ENCODE peak calls at places on chromosomes 3 and 15, in four cellular contexts. A is ovary, C is stomach, K is uterus. F is an unnamed sample.

GRCh38 chr15:83793069-83793468 is 139.1 kb downstream of the ADAMTSL3 start:
- DNase-seq in A (no peak), C (no peak), K (no peak), F (no peak)

GRCh38 chr3:4897765-4898453 is 81.3 kb upstream of the BHLHE40 start:
- DNase-seq in A (no peak), C (no peak), K (no peak), F (no peak)

GRCh38 chr3:120151796-120152195 is 57.5 kb upstream of the GSK3B start:
- DNase-seq in A (no peak), C (no peak), K (no peak), F (no peak)

GRCh38 chr3:183819831-183820230 is 5.5 kb downstream of the MAP6D1 start:
- DNase-seq in A (no peak), C (no peak), K (no peak), F (no peak)

GRCh38 chr3:156417733-156418132 is 137.2 kb downstream of the SSR3 start:
- DNase-seq in A (no peak), C (no peak), K (no peak), F (no peak)

GRCh38 chr15:25244731-25245585 is 193.9 kb downstream of the UBE3A start:
- DNase-seq in A (peak), C (peak), K (no peak), F (peak)

GRCh38 chr3:136068708-136069107 is 103.2 kb downstream of the PPP2R3A start:
- DNase-seq in A (no peak), C (no peak), K (no peak), F (no peak)

GRCh38 chr15:44726568-44727461 is 9.5 kb upstream of the TRIM69 start:
- DNase-seq in A (no peak), C (peak), K (no peak), F (no peak)

GRCh38 chr3:191372122-191372521 is 41.8 kb upstream of the UTS2B start:
- DNase-seq in A (no peak), C (no peak), K (no peak), F (no peak)

GRCh38 chr3:64358853-64359252 is 133.6 kb upstream of the PRICKLE2 start:
- DNase-seq in A (no peak), C (no peak), K (no peak), F (no peak)

GRCh38 chr3:151156618-151157216 is 46.3 kb downstream of the GPR171 start:
- DNase-seq in A (no peak), C (no peak), K (no peak), F (no peak)

GRCh38 chr3:13483286-13483685 is 3.2 kb downstream of the HDAC11 start:
- DNase-seq in A (peak), C (no peak), K (no peak), F (no peak)

GRCh38 chr3:58116161-58116955 is 94.4 kb downstream of the DNASE1L3 start:
- DNase-seq in A (no peak), C (no peak), K (no peak), F (no peak)

GRCh38 chr15:39083213-39083612 is 497.7 kb upstream of the THBS1 start:
- DNase-seq in A (no peak), C (no peak), K (no peak), F (no peak)

GRCh38 chr3:118987466-118987865 is 47.2 kb downstream of the IGSF11 start:
- DNase-seq in A (peak), C (peak), K (no peak), F (no peak)

GRCh38 chr3:124174910-124175874 is 183.3 kb upstream of the ROPN1 start:
- DNase-seq in A (no peak), C (no peak), K (no peak), F (no peak)

DNA sequence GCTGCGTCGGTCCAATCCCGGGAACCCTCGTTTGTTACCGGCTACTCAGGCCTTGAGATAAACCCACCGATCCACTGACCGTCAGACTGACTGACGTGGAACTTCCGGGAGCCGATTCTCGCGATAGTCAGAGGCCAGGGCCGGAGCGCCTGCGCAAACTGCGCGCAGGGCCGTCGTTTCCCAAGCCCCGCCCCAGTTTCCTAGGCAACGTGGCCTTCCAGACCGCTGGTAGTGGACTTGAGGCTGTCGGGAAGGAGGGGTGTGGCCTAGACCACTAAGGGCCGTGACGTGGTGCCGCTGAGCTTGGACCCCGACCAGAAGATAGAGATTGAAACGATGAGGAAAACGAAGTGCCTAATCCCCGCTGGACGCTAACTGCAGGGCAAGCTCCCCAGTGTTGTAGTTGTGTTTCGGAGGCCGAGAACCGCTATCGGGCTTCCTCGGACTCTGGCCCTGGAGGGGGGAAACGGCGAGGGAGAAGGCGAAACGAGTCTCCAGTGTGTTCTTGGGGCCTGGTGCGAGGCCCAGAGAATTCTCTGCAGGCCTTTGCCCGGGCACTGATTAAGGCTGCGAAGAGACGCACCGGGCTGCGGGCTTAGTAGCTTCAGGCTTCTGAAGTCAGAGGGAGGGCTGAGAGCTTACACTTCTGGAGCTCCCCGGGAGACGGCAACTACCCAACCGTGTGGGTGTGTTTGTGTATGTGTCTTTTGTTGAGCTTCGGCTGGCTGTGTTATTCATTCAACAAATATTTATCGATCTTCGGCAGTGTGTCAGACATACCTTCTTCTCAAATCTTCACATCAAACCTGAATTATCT is at the start of gene COPB2:
- DNase-seq in A (peak), C (peak), K (peak), F (peak)
- TF ChIP-seq POLR2A in A (peak), C (peak), K (peak), F (peak)

GRCh38 chr3:141739731-141740130 is 1.6 kb downstream of the RNF7 start:
- DNase-seq in A (no peak), C (no peak), K (no peak), F (no peak)

GRCh38 chr3:141743305-141743704 is 5.2 kb downstream of the RNF7 start:
- DNase-seq in A (no peak), C (no peak), K (no peak), F (no peak)

GRCh38 chr3:141737828-141738635 is at the start of gene RNF7:
- DNase-seq in A (peak), C (peak), K (peak), F (peak)

GRCh38 chr3:141738636-141739363 is 702 bp downstream of the RNF7 start:
- DNase-seq in A (no peak), C (no peak), K (no peak), F (no peak)

GRCh38 chr3:141740349-141740748 is 2.3 kb downstream of the RNF7 start:
- DNase-seq in A (no peak), C (no peak), K (no peak), F (no peak)
- H3K4me3 ChIP-seq in A (no peak), C (peak), K (no peak), F (no peak)

GRCh38 chr3:60756636-60757035 is 494.6 kb downstream of the FHIT start:
- DNase-seq in A (no peak), C (no peak), K (no peak), F (no peak)
- H3K27ac ChIP-seq in A (no peak), C (no peak), K (no peak), F (no peak)

GRCh38 chr15:37101634-37102314 is 1.4 kb upstream of the MEIS2 start:
- DNase-seq in A (peak), C (peak), K (peak), F (no peak)
- TF ChIP-seq POLR2A in A (no peak), C (no peak), K (peak), F (no peak)

GRCh38 chr15:63555520-63555919 is 41.7 kb upstream of the FBXL22 start:
- DNase-seq in A (no peak), C (no peak), K (no peak), F (no peak)

GRCh38 chr15:63551400-63551799 is 45.8 kb upstream of the FBXL22 start:
- DNase-seq in A (no peak), C (no peak), K (no peak), F (no peak)

GRCh38 chr15:63556246-63556645 is 40.9 kb upstream of the FBXL22 start:
- DNase-seq in A (no peak), C (no peak), K (no peak), F (no peak)

GRCh38 chr15:63554337-63554927 is 42.8 kb upstream of the FBXL22 start:
- DNase-seq in A (no peak), C (no peak), K (no peak), F (no peak)

GRCh38 chr15:63553388-63553791 is 43.8 kb upstream of the FBXL22 start:
- DNase-seq in A (no peak), C (peak), K (peak), F (no peak)
- H3K4me3 ChIP-seq in A (no peak), C (no peak), K (no peak), F (no peak)

GRCh38 chr3:197376735-197377555 is 78.5 kb upstream of the DLG1 start:
- DNase-seq in A (no peak), C (no peak), K (no peak), F (no peak)
- H3K27ac ChIP-seq in A (no peak), C (no peak), K (no peak), F (no peak)